ENCODE peak calls at places on chromosomes 3 and 15, in seven cellular contexts. U, E, A, F, Y, T and O are unnamed samples.

GRCh38 chr3:147757919-147758318 is 348.8 kb downstream of the ZIC1 start:
- DNase-seq in Y (no peak), U (no peak), E (no peak), A (no peak), F (no peak), T (no peak), O (no peak)

GRCh38 chr15:73273181-73274002 is 95.4 kb downstream of the HCN4 start:
- DNase-seq in U (peak), A (peak), T (peak), Y (peak), F (peak), E (peak), O (peak)

GRCh38 chr3:99950921-99951320 is 133.3 kb downstream of the CMSS1 start:
- DNase-seq in U (peak), T (no peak), E (no peak), F (no peak), Y (no peak), A (no peak), O (no peak)

GRCh38 chr3:61790411-61790810 is 229.0 kb downstream of the PTPRG start:
- DNase-seq in Y (no peak), T (no peak), U (no peak), A (no peak), E (no peak), F (no peak), O (no peak)

GRCh38 chr15:41289953-41290352 is 42.4 kb downstream of the OIP5 start:
- DNase-seq in F (no peak), U (no peak), Y (no peak), A (no peak), E (no peak), T (no peak), O (no peak)

GRCh38 chr15:86432861-86433260 is 353.2 kb downstream of the AGBL1 start:
- DNase-seq in U (no peak), E (no peak), F (no peak), A (no peak), T (no peak), Y (no peak), O (peak)

GRCh38 chr3:44442591-44443309 is 34.7 kb downstream of the ZNF445 start:
- DNase-seq in U (no peak), E (no peak), T (no peak), F (no peak), Y (no peak), A (no peak), O (no peak)

GRCh38 chr3:111967651-111968274 is 11.1 kb upstream of the ABHD10 start:
- DNase-seq in Y (peak), A (peak), U (peak), E (peak), F (peak), T (peak), O (peak)

GRCh38 chr15:39629376-39629775 is 48.5 kb downstream of the THBS1 start:
- DNase-seq in T (peak), A (no peak), Y (no peak), E (no peak), U (peak), F (no peak), O (peak)

GRCh38 chr15:66922608-66923007 is 142.8 kb upstream of the SMAD3 start:
- DNase-seq in E (no peak), F (no peak), Y (no peak), T (no peak), A (no peak), U (no peak), O (no peak)

GRCh38 chr15:40763801-40764765 is at the start of gene GCHFR:
- DNase-seq in A (peak), Y (no peak), E (peak), F (peak), U (peak), T (peak), O (peak)

GRCh38 chr15:76991741-76992645 is 2.9 kb upstream of the PSTPIP1 start:
- DNase-seq in U (no peak), F (no peak), A (no peak), Y (no peak), E (no peak), T (no peak), O (no peak)

GRCh38 chr15:43105077-43105769 is 615 bp downstream of the UBR1 start:
- DNase-seq in U (peak), Y (no peak), A (peak), E (no peak), F (peak), T (peak), O (peak)

GRCh38 chr15:85044251-85044853 is 62.7 kb downstream of the PDE8A start:
- DNase-seq in T (peak), Y (peak), F (peak), U (peak), E (no peak), A (peak), O (peak)

GRCh38 chr3:48130321-48130881 is 57.8 kb downstream of the CDC25A start:
- DNase-seq in T (peak), A (no peak), U (peak), E (no peak), Y (no peak), F (no peak), O (no peak)
- H3K4me2 ChIP-seq in T (peak), A (no peak), U (peak), E (no peak), Y (no peak), F (no peak), O (no peak)

DNA sequence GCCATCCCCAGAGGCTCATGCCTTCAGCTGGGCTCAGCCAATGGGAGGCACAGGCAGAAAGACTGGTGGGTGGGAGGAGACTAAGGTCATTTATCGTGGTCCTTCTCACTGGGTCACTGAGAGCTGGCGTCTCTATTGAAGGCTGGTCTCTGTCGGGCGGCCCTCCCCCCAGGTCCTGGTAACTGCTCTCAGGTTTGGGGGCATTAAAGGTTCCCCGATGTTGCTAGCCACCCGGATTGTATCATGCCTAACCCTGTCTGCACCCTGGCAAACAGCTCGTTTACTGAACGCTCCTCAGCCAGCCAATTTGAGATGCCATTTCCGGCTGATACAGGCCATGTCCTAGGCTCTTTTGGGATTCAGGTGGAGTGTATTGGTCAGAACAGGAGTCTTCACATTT is 10.5 kb downstream of the SELENOS start:
- DNase-seq in U (no peak), A (no peak), E (no peak), F (no peak), T (no peak), Y (no peak), O (no peak)
- H2AFZ ChIP-seq in U (no peak), A (no peak), E (no peak), F (no peak), T (peak), Y (no peak), O (peak)

GRCh38 chr3:186991470-186991869 is 61.1 kb downstream of the ST6GAL1 start:
- DNase-seq in Y (no peak), T (no peak), E (no peak), U (no peak), A (no peak), F (no peak), O (no peak)

GRCh38 chr3:186990878-186991308 is 60.6 kb downstream of the ST6GAL1 start:
- DNase-seq in A (no peak), Y (peak), T (peak), U (peak), F (no peak), E (no peak), O (peak)

GRCh38 chr3:186996356-186996755 is 66.0 kb downstream of the ST6GAL1 start:
- DNase-seq in T (no peak), F (peak), A (no peak), U (no peak), Y (no peak), E (no peak), O (no peak)

GRCh38 chr3:186993210-186993782 is 63.0 kb downstream of the ST6GAL1 start:
- DNase-seq in Y (no peak), U (no peak), F (peak), T (no peak), E (no peak), A (no peak), O (no peak)

GRCh38 chr3:186993940-186994670 is 63.8 kb downstream of the ST6GAL1 start:
- DNase-seq in Y (no peak), A (no peak), E (no peak), U (peak), F (peak), T (peak), O (no peak)
- H3K4me2 ChIP-seq in Y (no peak), A (no peak), E (no peak), U (no peak), F (peak), T (peak), O (no peak)

DNA sequence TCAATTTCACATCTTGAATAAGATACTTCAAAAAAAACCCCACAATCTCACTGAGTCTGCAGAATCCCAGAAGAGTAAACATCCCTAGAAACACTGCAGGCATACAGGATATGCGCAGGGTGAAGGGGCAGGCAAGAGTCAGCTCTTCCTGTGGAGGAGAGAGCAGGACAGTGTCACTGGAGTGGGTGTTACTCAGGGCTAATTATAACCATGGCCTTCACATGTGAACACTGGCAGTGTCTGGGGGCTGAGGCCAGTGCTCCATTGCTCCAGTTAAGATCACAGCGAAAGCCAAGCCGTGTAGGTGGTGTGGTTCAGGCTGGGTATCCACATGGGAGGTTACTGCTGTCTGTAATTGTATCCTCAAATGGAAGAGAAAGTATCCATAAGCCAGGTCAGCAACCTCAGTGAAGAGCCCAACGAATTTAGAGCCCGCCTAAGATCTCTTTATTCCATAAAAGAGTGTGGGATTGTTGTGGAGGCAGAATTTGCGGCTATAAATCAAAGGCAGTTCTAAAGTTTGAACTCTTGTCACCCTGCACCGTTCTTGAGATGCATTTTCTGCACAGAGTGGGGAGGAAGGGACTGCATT is 84.6 kb downstream of the MESD start:
- DNase-seq in Y (no peak), A (peak), E (no peak), T (peak), U (no peak), F (no peak), O (no peak)
- H2AFZ ChIP-seq in Y (no peak), A (no peak), E (no peak), T (no peak), U (no peak), F (no peak), O (no peak)